ENCODE peak calls at places on chromosome 14, in four cellular contexts. One of them, this sample, is unnamed. For H3K9me2, the result is how much of the 10 kb centered on the place peaks cover.

GRCh38 chr14:66916421-66916820 is 272.8 kb upstream of the GARIN2 start:
- DNase-seq in SK-N-SH: no peak
- DNase-seq in PC-3: no peak
- DNase-seq in OCI-LY7: no peak
- DNase-seq in this sample: no peak

GRCh38 chr14:68790656-68791077 is 2.2 kb downstream of the ZFP36L1 start:
- DNase-seq in SK-N-SH: no peak
- DNase-seq in PC-3: peak
- DNase-seq in OCI-LY7: peak
- DNase-seq in this sample: no peak

GRCh38 chr14:31297701-31298344 is 90.2 kb upstream of the HECTD1 start:
- DNase-seq in SK-N-SH: no peak
- DNase-seq in PC-3: peak
- DNase-seq in OCI-LY7: no peak
- DNase-seq in this sample: no peak

GRCh38 chr14:34628681-34629135 is 1.2 kb downstream of the SNX6 start:
- DNase-seq in SK-N-SH: peak
- DNase-seq in PC-3: no peak
- DNase-seq in OCI-LY7: peak
- DNase-seq in this sample: peak

GRCh38 chr14:51783765-51784164 is 76.6 kb upstream of the GNG2 start:
- DNase-seq in SK-N-SH: no peak
- DNase-seq in PC-3: peak
- DNase-seq in OCI-LY7: no peak
- DNase-seq in this sample: no peak

GRCh38 chr14:20751963-20752562 is 6.4 kb downstream of the EDDM3A start:
- DNase-seq in SK-N-SH: no peak
- DNase-seq in PC-3: no peak
- DNase-seq in OCI-LY7: no peak
- DNase-seq in this sample: no peak

GRCh38 chr14:72169521-72169920 is 237.3 kb downstream of the RGS6 start:
- DNase-seq in SK-N-SH: peak
- DNase-seq in PC-3: no peak
- DNase-seq in OCI-LY7: peak
- DNase-seq in this sample: no peak

GRCh38 chr14:95597784-95598204 is 62.9 kb downstream of the GLRX5 start:
- DNase-seq in SK-N-SH: peak
- DNase-seq in PC-3: no peak
- DNase-seq in OCI-LY7: no peak
- DNase-seq in this sample: peak

GRCh38 chr14:21505009-21505553 is 6.1 kb downstream of the METTL3 start:
- DNase-seq in SK-N-SH: no peak
- DNase-seq in PC-3: no peak
- DNase-seq in OCI-LY7: no peak
- DNase-seq in this sample: no peak

GRCh38 chr14:35403397-35404245 is 928 bp downstream of the NFKBIA start:
- DNase-seq in SK-N-SH: peak
- DNase-seq in PC-3: peak
- DNase-seq in OCI-LY7: peak
- DNase-seq in this sample: peak

GRCh38 chr14:95701846-95702221 is 12.1 kb downstream of the TCL1A start:
- DNase-seq in SK-N-SH: no peak
- DNase-seq in PC-3: no peak
- DNase-seq in OCI-LY7: no peak
- DNase-seq in this sample: peak

GRCh38 chr14:106872619-106873446 is 1346.5 kb downstream of the TMEM121 start:
- DNase-seq in SK-N-SH: peak
- DNase-seq in PC-3: peak
- DNase-seq in OCI-LY7: peak
- DNase-seq in this sample: no peak

GRCh38 chr14:50763386-50764007 is 67.5 kb downstream of the NIN start:
- DNase-seq in SK-N-SH: no peak
- DNase-seq in PC-3: peak
- DNase-seq in OCI-LY7: no peak
- DNase-seq in this sample: no peak

GRCh38 chr14:89027097-89027740 is 202.8 kb downstream of the TTC8 start:
- DNase-seq in SK-N-SH: no peak
- DNase-seq in PC-3: peak
- DNase-seq in OCI-LY7: peak
- DNase-seq in this sample: peak

GRCh38 chr14:51957950-51958349 is 31.4 kb upstream of the RTRAF start:
- DNase-seq in SK-N-SH: no peak
- DNase-seq in PC-3: no peak
- DNase-seq in OCI-LY7: no peak
- DNase-seq in this sample: no peak

GRCh38 chr14:87332001-87332400 is 661.0 kb downstream of the GALC start:
- DNase-seq in SK-N-SH: no peak
- DNase-seq in PC-3: peak
- DNase-seq in OCI-LY7: no peak
- DNase-seq in this sample: no peak

GRCh38 chr14:51613436-51613835 is 38.3 kb upstream of the FRMD6 start:
- DNase-seq in SK-N-SH: no peak
- DNase-seq in PC-3: no peak
- DNase-seq in OCI-LY7: no peak
- DNase-seq in this sample: no peak

GRCh38 chr14:35386673-35387125 is 17.9 kb downstream of the NFKBIA start:
- DNase-seq in SK-N-SH: no peak
- DNase-seq in PC-3: no peak
- DNase-seq in OCI-LY7: no peak
- DNase-seq in this sample: no peak

GRCh38 chr14:74014299-74014698 is 4.8 kb downstream of the ENTPD5 start:
- DNase-seq in SK-N-SH: no peak
- DNase-seq in PC-3: no peak
- DNase-seq in OCI-LY7: no peak
- DNase-seq in this sample: peak

GRCh38 chr14:30214456-30215090 is 286.9 kb upstream of the PRKD1 start:
- DNase-seq in SK-N-SH: peak
- DNase-seq in PC-3: peak
- DNase-seq in OCI-LY7: peak
- DNase-seq in this sample: peak

GRCh38 chr14:40842816-40843215 is 763.9 kb upstream of the LRFN5 start:
- DNase-seq in SK-N-SH: no peak
- DNase-seq in PC-3: no peak
- DNase-seq in OCI-LY7: no peak
- DNase-seq in this sample: no peak

GRCh38 chr14:95953111-95953724 is 76.6 kb downstream of the TUNAR start:
- DNase-seq in SK-N-SH: no peak
- DNase-seq in PC-3: no peak
- DNase-seq in OCI-LY7: peak
- DNase-seq in this sample: peak

GRCh38 chr14:32192712-32193373 is 9.0 kb upstream of the RNU6-7 start:
- DNase-seq in SK-N-SH: peak
- DNase-seq in PC-3: no peak
- DNase-seq in OCI-LY7: no peak
- DNase-seq in this sample: no peak

GRCh38 chr14:64727551-64728071 is 23.4 kb downstream of the PLEKHG3 start:
- DNase-seq in SK-N-SH: no peak
- DNase-seq in PC-3: no peak
- DNase-seq in OCI-LY7: no peak
- DNase-seq in this sample: no peak

GRCh38 chr14:100107236-100107635 is 42.0 kb downstream of the EVL start:
- DNase-seq in SK-N-SH: no peak
- DNase-seq in PC-3: no peak
- DNase-seq in OCI-LY7: no peak
- DNase-seq in this sample: no peak

GRCh38 chr14:100110801-100111200 is 45.6 kb downstream of the EVL start:
- DNase-seq in SK-N-SH: no peak
- DNase-seq in PC-3: no peak
- DNase-seq in OCI-LY7: no peak
- DNase-seq in this sample: no peak

GRCh38 chr14:100108042-100108825 is 43.0 kb downstream of the EVL start:
- DNase-seq in SK-N-SH: peak
- DNase-seq in PC-3: peak
- DNase-seq in OCI-LY7: peak
- DNase-seq in this sample: peak

GRCh38 chr14:100109594-100109955 is 44.4 kb downstream of the EVL start:
- DNase-seq in SK-N-SH: no peak
- DNase-seq in PC-3: no peak
- DNase-seq in OCI-LY7: no peak
- DNase-seq in this sample: no peak

DNA sequence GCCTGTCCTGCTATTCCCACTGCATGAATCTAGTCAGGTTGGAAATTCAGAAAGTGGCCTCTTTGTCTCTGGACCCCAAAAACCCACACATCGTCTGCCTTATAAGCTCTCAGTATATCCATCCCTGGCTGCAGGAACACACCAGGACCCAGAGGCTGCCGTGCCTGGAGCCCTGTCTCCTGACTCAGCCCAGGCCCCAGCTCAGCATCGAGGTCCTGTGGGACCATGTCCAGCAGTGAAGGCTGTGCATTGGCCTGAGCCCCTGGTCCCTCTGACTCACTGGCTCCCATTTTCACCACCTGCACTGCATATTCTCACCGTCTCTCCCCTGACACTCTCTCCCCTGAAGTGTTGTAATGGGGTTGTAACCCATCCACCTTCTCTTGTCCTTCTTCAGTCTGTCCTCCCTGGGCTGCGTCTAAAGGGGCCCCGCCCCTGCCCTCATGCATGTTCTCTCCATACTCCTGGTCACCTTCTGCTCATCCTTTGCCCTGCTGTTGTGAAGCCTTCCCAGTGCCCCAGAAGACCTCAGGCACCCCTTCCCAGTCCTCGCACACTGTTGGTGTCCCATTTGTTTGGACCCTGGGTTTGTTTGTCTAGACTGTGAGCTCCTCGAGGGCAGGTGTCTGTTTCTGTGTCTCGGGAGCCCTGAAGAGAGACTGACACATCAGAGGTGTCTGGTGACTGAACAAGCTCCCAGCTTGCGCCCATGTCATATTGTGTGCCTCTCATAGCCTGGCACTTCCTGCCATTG is 43.8 kb downstream of the EVL start:
- DNase-seq in SK-N-SH: no peak
- DNase-seq in PC-3: no peak
- DNase-seq in OCI-LY7: no peak
- DNase-seq in this sample: no peak
- H2AFZ ChIP-seq in SK-N-SH: no peak
- H2AFZ ChIP-seq in PC-3: no peak
- H2AFZ ChIP-seq in OCI-LY7: no peak
- H2AFZ ChIP-seq in this sample: no peak

GRCh38 chr14:98458702-98459101 is 813.3 kb downstream of the BCL11B start:
- DNase-seq in SK-N-SH: no peak
- DNase-seq in PC-3: no peak
- DNase-seq in OCI-LY7: no peak
- DNase-seq in this sample: no peak
- H3K9me2 ChIP-seq in SK-N-SH: under half
- H3K9me2 ChIP-seq in PC-3: under half
- H3K9me2 ChIP-seq in OCI-LY7: under half
- H3K9me2 ChIP-seq in this sample: under half

GRCh38 chr14:58751788-58752187 is 114.0 kb downstream of the DACT1 start:
- DNase-seq in SK-N-SH: no peak
- DNase-seq in PC-3: no peak
- DNase-seq in OCI-LY7: no peak
- DNase-seq in this sample: no peak

GRCh38 chr14:58750321-58751269 is 112.8 kb downstream of the DACT1 start:
- DNase-seq in SK-N-SH: no peak
- DNase-seq in PC-3: peak
- DNase-seq in OCI-LY7: no peak
- DNase-seq in this sample: no peak

GRCh38 chr14:58752782-58753181 is 115.0 kb downstream of the DACT1 start:
- DNase-seq in SK-N-SH: no peak
- DNase-seq in PC-3: no peak
- DNase-seq in OCI-LY7: no peak
- DNase-seq in this sample: no peak

GRCh38 chr14:58755026-58755929 is 117.5 kb downstream of the DACT1 start:
- DNase-seq in SK-N-SH: no peak
- DNase-seq in PC-3: no peak
- DNase-seq in OCI-LY7: no peak
- DNase-seq in this sample: no peak

DNA sequence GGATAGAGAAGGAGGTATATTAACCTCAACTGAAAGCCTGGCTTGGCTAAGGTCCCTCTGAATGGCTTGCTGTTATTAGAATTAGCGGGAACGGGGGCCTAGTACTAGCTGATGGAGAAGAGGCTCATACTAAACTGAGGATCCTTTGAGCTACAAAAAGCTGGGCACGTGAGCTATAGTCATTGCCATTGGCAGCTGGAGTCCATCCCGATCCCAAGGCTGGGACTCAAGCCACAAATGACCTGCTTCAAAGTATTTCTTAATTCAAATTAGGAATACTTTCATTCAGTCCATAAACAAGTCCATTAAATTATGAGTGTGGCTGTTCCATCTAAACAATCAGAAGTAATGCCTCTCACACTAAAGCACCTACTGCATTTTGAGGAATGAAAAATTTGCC is 114.5 kb downstream of the DACT1 start:
- DNase-seq in SK-N-SH: no peak
- DNase-seq in PC-3: no peak
- DNase-seq in OCI-LY7: no peak
- DNase-seq in this sample: no peak
- H2AFZ ChIP-seq in SK-N-SH: no peak
- H2AFZ ChIP-seq in PC-3: no peak
- H2AFZ ChIP-seq in OCI-LY7: no peak
- H2AFZ ChIP-seq in this sample: no peak

DNA sequence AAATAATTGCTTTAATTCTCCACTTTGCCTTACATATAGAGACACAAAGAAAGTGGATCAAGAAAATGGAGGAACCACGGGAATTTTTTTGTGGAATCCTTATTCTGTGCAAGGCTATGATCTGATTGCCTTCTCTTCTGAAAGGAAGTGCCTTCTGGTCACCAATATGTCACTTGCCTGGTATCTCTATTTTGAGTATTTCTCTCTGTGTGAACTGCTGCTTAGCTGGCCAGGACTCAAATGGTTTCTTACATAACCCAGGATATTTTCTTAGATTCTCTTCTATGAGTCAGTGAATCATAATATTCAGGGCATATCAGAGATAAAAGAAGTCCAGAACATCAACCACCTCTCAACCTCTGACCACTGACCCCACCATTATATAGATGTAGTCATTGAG is 156.1 kb downstream of the DIO2 start:
- DNase-seq in SK-N-SH: no peak
- DNase-seq in PC-3: peak
- DNase-seq in OCI-LY7: no peak
- DNase-seq in this sample: no peak
- H3K9me2 ChIP-seq in SK-N-SH: under half
- H3K9me2 ChIP-seq in PC-3: under half
- H3K9me2 ChIP-seq in OCI-LY7: under half
- H3K9me2 ChIP-seq in this sample: under half

GRCh38 chr14:103819503-103820307 is 27.7 kb downstream of the PPP1R13B start:
- DNase-seq in SK-N-SH: peak
- DNase-seq in PC-3: no peak
- DNase-seq in OCI-LY7: no peak
- DNase-seq in this sample: peak
- H2AFZ ChIP-seq in SK-N-SH: no peak
- H2AFZ ChIP-seq in PC-3: peak
- H2AFZ ChIP-seq in OCI-LY7: no peak
- H2AFZ ChIP-seq in this sample: no peak

GRCh38 chr14:54621686-54622085 is 54.8 kb downstream of the SAMD4A start:
- DNase-seq in SK-N-SH: no peak
- DNase-seq in PC-3: peak
- DNase-seq in OCI-LY7: no peak
- DNase-seq in this sample: no peak
- H3K9me2 ChIP-seq in SK-N-SH: under half
- H3K9me2 ChIP-seq in PC-3: under half
- H3K9me2 ChIP-seq in OCI-LY7: under half
- H3K9me2 ChIP-seq in this sample: under half